ENCODE peak calls at places on chromosome 15, in four cellular contexts. J is esophagus muscularis mucosa, W is transverse colon, O is A549. Q is an unnamed sample. For H3K4me1, the result is how much of the 10 kb centered on the place peaks cover.

GRCh38 chr15:42994546-42994945 is 74.0 kb upstream of the TTBK2 start:
- DNase-seq in J (no peak), W (no peak), O (no peak), Q (no peak)

GRCh38 chr15:29361560-29361959 is 91.9 kb upstream of the NSMCE3 start:
- DNase-seq in J (no peak), W (no peak), O (no peak), Q (no peak)

GRCh38 chr15:80929689-80930088 is 59.9 kb downstream of the MESD start:
- DNase-seq in J (no peak), W (no peak), O (no peak), Q (no peak)

GRCh38 chr15:78461171-78461881 is 23.3 kb downstream of the IREB2 start:
- DNase-seq in J (no peak), W (no peak), O (no peak), Q (no peak)

GRCh38 chr15:25703726-25704125 is 159.4 kb downstream of the ATP10A start:
- DNase-seq in J (no peak), W (no peak), O (no peak), Q (no peak)

GRCh38 chr15:48693474-48693873 is 48.0 kb upstream of the FBN1 start:
- DNase-seq in J (no peak), W (no peak), O (no peak), Q (no peak)

GRCh38 chr15:47951761-47952160 is 169.0 kb upstream of the SLC24A5 start:
- DNase-seq in J (no peak), W (no peak), O (no peak), Q (no peak)

GRCh38 chr15:23629234-23629805 is 18.3 kb downstream of the MAGEL2 start:
- DNase-seq in J (no peak), W (no peak), O (no peak), Q (no peak)

GRCh38 chr15:92394327-92395175 is 870 bp downstream of the ST8SIA2 start:
- DNase-seq in J (no peak), W (no peak), O (no peak), Q (no peak)

GRCh38 chr15:58864602-58865419 is 68.7 kb downstream of the SLTM start:
- DNase-seq in J (no peak), W (no peak), O (no peak), Q (peak)

GRCh38 chr15:84552896-84553295 is 47.9 kb upstream of the ZSCAN2 start:
- DNase-seq in J (no peak), W (no peak), O (no peak), Q (no peak)

GRCh38 chr15:60134609-60135008 is 130.5 kb downstream of the FOXB1 start:
- DNase-seq in J (peak), W (no peak), O (peak), Q (no peak)

GRCh38 chr15:59501531-59502113 is 63.6 kb downstream of the FAM81A start:
- DNase-seq in J (no peak), W (peak), O (peak), Q (peak)

GRCh38 chr15:30974112-30974511 is 17.3 kb downstream of the MTMR10 start:
- DNase-seq in J (no peak), W (no peak), O (no peak), Q (no peak)

GRCh38 chr15:52780172-52780980 is 9.8 kb downstream of the ONECUT1 start:
- DNase-seq in J (no peak), W (peak), O (peak), Q (peak)

GRCh38 chr15:29700296-29700695 is 122.0 kb downstream of the TJP1 start:
- DNase-seq in J (no peak), W (no peak), O (no peak), Q (no peak)

GRCh38 chr15:28919201-28919627 is 33.4 kb downstream of the APBA2 start:
- DNase-seq in J (no peak), W (no peak), O (peak), Q (no peak)

GRCh38 chr15:80419546-80419945 is 15.4 kb downstream of the ARNT2 start:
- DNase-seq in J (no peak), W (no peak), O (no peak), Q (no peak)

GRCh38 chr15:58267026-58267425 is 128.8 kb downstream of the AQP9 start:
- DNase-seq in J (no peak), W (no peak), O (no peak), Q (no peak)

GRCh38 chr15:101062471-101063171 is 143.5 kb downstream of the LRRK1 start:
- DNase-seq in J (no peak), W (peak), O (no peak), Q (no peak)

GRCh38 chr15:29065571-29065970 is 179.8 kb downstream of the APBA2 start:
- DNase-seq in J (no peak), W (no peak), O (no peak), Q (no peak)

GRCh38 chr15:80985976-80986375 is 3.6 kb downstream of the MESD start:
- DNase-seq in J (no peak), W (no peak), O (no peak), Q (no peak)

GRCh38 chr15:82575335-82575734 is 35.1 kb upstream of the RPS17 start:
- DNase-seq in J (no peak), W (no peak), O (no peak), Q (no peak)
- TF ChIP-seq EP300 in J (no peak), W (no peak), O (no peak), Q (no peak)

DNA sequence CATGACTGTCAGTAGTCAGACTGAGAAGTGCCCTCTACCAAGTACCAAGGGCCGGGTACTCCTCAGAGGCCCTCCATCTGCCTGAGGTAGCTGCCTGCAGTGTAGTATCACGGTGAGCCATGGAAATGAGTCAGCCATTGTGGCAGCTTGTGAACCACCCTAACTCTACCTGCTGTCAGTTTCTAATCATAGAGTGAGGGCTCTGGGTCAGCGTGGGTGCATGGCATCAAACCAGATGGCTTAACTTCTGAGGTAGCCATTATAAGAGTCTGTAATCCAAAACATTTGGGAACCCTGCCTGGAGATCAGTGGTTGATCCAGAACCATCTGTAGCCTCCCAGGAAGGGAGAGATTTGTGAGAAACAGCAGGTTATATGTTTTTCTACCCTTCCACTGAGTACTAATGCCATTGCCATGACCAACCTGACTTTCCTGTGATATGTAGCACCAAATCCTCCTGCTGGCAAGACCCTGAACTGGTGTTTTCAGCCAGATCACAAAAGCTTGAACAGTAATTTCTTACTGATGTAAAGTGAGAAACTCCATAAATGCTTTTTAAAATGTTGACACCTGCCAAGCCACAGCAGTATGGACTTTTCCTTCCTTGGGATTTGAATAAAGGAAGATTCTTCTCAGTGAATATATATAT is 38.9 kb downstream of the ABHD2 start:
- DNase-seq in J (no peak), W (no peak), O (peak), Q (no peak)
- TF ChIP-seq CTCF in J (no peak), W (no peak), O (no peak), Q (no peak)

GRCh38 chr15:85581495-85581894 is 201.1 kb downstream of the AKAP13 start:
- DNase-seq in J (peak), W (peak), O (no peak), Q (peak)

GRCh38 chr15:85579011-85579701 is 198.8 kb downstream of the AKAP13 start:
- DNase-seq in J (no peak), W (peak), O (no peak), Q (peak)

GRCh38 chr15:85579957-85580694 is 199.7 kb downstream of the AKAP13 start:
- DNase-seq in J (no peak), W (peak), O (peak), Q (peak)

GRCh38 chr15:85582076-85582718 is 201.8 kb downstream of the AKAP13 start:
- DNase-seq in J (no peak), W (peak), O (no peak), Q (peak)

GRCh38 chr15:85580914-85581313 is 200.5 kb downstream of the AKAP13 start:
- DNase-seq in J (no peak), W (peak), O (peak), Q (peak)
- H3K4me1 ChIP-seq in J (half or more), W (under half), O (half or more), Q (under half)

GRCh38 chr15:65903296-65904073 is 34.2 kb downstream of the RAB11A start:
- DNase-seq in J (peak), W (no peak), O (no peak), Q (no peak)

GRCh38 chr15:65906396-65906795 is 37.1 kb downstream of the RAB11A start:
- DNase-seq in J (no peak), W (no peak), O (no peak), Q (no peak)

GRCh38 chr15:65901836-65902235 is 32.5 kb downstream of the RAB11A start:
- DNase-seq in J (no peak), W (no peak), O (no peak), Q (no peak)

GRCh38 chr15:65902373-65902772 is 33.1 kb downstream of the RAB11A start:
- DNase-seq in J (peak), W (peak), O (peak), Q (peak)

GRCh38 chr15:65904301-65904700 is 35.0 kb downstream of the RAB11A start:
- DNase-seq in J (peak), W (no peak), O (no peak), Q (no peak)
- TF ChIP-seq EP300 in J (no peak), W (no peak), O (no peak), Q (no peak)

GRCh38 chr15:74408385-74408784 is 25.4 kb downstream of the SEMA7A start:
- DNase-seq in J (no peak), W (no peak), O (no peak), Q (no peak)
- TF ChIP-seq CTCF in J (no peak), W (no peak), O (no peak), Q (no peak)

DNA sequence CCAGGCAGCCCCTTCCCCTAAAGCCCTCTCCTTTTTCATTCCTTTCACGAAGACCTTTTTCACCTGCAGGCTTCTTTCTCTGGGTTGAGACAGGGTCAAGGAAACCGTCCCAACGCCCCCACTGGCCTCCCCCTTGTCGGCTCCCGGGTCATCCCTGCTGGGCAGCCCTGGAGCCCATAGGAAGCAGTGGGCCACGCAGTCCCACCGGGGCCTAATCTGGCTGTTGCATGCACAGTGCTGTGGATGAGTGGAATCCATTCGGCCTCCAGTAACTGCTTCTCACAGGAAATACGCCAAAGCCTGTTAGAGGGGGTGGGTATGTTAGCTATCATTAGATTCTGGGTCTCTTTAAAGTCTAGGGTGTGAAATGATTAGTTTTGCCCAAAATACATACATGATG is 16.7 kb downstream of the LYSMD4 start:
- DNase-seq in J (no peak), W (no peak), O (no peak), Q (no peak)
- H3K4me1 ChIP-seq in J (under half), W (under half), O (under half), Q (under half)

DNA sequence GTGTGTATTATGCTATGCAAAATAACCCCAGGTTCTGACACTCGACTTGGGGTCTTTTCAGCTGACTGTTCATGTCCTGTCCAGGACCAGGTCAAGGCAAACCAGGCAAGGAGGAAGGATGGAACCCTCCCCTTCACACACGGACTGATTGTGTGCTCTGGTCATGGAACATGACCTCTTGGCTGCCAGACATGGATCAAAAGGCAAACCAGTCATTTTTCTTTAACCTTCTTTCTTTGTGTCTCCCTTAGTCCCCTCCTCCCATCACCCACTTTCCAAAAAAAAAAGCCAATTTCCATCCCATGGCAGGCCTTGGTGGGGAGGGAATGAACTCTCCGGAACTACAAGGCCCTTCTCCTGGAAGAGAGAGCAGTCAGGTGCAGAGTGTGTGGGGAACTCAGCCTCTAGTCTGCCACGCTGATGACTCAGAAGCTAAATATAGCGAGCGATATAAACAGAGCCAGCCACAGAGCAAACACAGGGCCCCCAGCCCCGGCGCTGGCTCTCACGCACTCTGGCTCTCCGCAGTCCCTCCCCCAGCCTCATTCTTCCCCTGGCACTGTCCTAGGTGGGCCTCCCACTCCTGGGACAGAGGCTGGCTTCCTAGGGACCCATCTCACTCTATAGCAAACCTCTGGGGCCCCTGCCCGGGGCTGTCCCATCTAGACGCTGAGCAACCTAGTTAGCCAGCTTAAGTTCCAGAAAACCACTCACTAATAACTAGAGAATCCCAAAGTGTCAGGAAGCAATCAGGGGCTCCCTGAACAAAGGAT is 10.0 kb downstream of the BMF start:
- DNase-seq in J (no peak), W (peak), O (peak), Q (peak)
- TF ChIP-seq EP300 in J (no peak), W (peak), O (peak), Q (no peak)

GRCh38 chr15:67383903-67384302 is 129.3 kb downstream of the IQCH start:
- DNase-seq in J (no peak), W (no peak), O (peak), Q (no peak)
- TF ChIP-seq CTCF in J (no peak), W (no peak), O (peak), Q (no peak)

GRCh38 chr15:63908281-63908680 is 74.5 kb upstream of the HERC1 start:
- DNase-seq in J (no peak), W (no peak), O (no peak), Q (no peak)

GRCh38 chr15:63906266-63906584 is 72.5 kb upstream of the HERC1 start:
- DNase-seq in J (no peak), W (no peak), O (no peak), Q (no peak)

GRCh38 chr15:63908986-63909385 is 75.2 kb upstream of the HERC1 start:
- DNase-seq in J (no peak), W (no peak), O (no peak), Q (no peak)

GRCh38 chr15:63905558-63906265 is 72.0 kb upstream of the HERC1 start:
- DNase-seq in J (no peak), W (no peak), O (no peak), Q (no peak)

DNA sequence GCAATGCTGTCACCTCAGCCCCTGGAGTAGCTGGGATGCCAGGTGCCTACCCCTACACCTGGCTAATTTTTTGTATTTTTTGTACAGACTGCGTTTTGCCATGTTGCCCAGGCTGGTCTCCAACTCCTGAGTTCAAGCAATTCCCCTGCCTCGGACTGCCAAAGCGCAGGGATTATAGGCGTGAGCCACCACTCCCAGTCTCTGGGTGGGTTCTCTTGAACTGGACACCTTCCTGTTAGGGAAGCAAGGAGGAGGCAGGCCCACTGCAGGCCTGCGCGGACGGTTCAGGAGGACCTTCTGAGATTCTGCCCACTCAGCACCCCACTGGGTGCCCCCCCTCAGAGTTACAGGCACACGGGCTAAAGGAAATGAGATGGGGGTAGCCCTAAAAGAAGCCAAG is 73.8 kb upstream of the HERC1 start:
- DNase-seq in J (no peak), W (no peak), O (no peak), Q (no peak)
- H3K4me1 ChIP-seq in J (under half), W (under half), O (under half), Q (under half)

Q was measured in stomach.